ENCODE peak calls at places on chromosomes 16 and 17, in nine cellular contexts. A, B, X, Q, C, M, P, H and G are unnamed samples.

GRCh38 chr17:40371261-40371929 is 6.9 kb upstream of the GJD3 start:
- DNase-seq in C (no peak), M (peak), X (peak), B (no peak), A (peak), P (no peak), Q (peak), H (no peak), G (no peak)

GRCh38 chr16:31403590-31404352 is 10.6 kb downstream of the ITGAD start:
- DNase-seq in Q (no peak), A (no peak), X (no peak), H (no peak), P (no peak), M (no peak), C (no peak), B (no peak), G (no peak)

GRCh38 chr17:60579090-60579489 is 20.9 kb upstream of the PPM1D start:
- DNase-seq in A (no peak), B (no peak), P (no peak), H (no peak), M (no peak), Q (no peak), X (peak), C (no peak), G (no peak)

GRCh38 chr16:37511-37910 is 15.9 kb downstream of the POLR3K start:
- DNase-seq in P (no peak), A (no peak), B (no peak), Q (no peak), X (no peak), H (no peak), C (no peak), M (no peak), G (no peak)

GRCh38 chr17:21280081-21280518 is 4.4 kb upstream of the MAP2K3 start:
- DNase-seq in Q (peak), M (peak), B (peak), C (peak), H (peak), X (peak), A (peak), P (no peak), G (peak)

GRCh38 chr17:1511290-1511689 is 5.1 kb downstream of the INPP5K start:
- DNase-seq in B (no peak), A (no peak), H (no peak), X (no peak), P (no peak), Q (no peak), M (no peak), C (no peak), G (peak)

GRCh38 chr17:73562896-73563295 is 81.3 kb downstream of the SDK2 start:
- DNase-seq in B (no peak), M (no peak), C (no peak), P (no peak), X (no peak), Q (no peak), H (no peak), A (no peak), G (no peak)

GRCh38 chr17:37802061-37802460 is 57.2 kb upstream of the HNF1B start:
- DNase-seq in H (no peak), B (no peak), X (no peak), A (no peak), M (no peak), Q (no peak), P (no peak), C (no peak), G (no peak)

GRCh38 chr16:86609115-86609514 is 30.8 kb downstream of the FOXL1 start:
- DNase-seq in X (peak), P (peak), A (peak), M (no peak), B (no peak), H (peak), C (no peak), Q (no peak), G (no peak)

GRCh38 chr17:14774774-14775173 is 473.9 kb downstream of the HS3ST3B1 start:
- DNase-seq in M (no peak), B (no peak), C (no peak), P (no peak), Q (no peak), X (no peak), H (no peak), A (no peak), G (no peak)

GRCh38 chr16:12317856-12318591 is 341.5 kb downstream of the SNX29 start:
- DNase-seq in Q (no peak), A (no peak), X (no peak), M (no peak), B (no peak), H (no peak), C (no peak), P (no peak), G (no peak)